ENCODE peak calls at places on chromosomes 5 and 9, in ten cellular contexts. Y, G, O, U, L, K, C, W, X and B are unnamed samples.

GRCh38 chr9:105187781-105188180 is 56.7 kb upstream of the SLC44A1 start:
- DNase-seq in Y (no peak), G (no peak), O (no peak), U (peak), L (no peak), K (peak), C (peak), W (peak), X (no peak), B (no peak)

GRCh38 chr5:119036101-119036762 is 34.7 kb upstream of the DMXL1 start:
- DNase-seq in Y (no peak), G (no peak), O (no peak), U (peak), L (no peak), K (peak), C (peak), W (peak), X (no peak), B (peak)

GRCh38 chr9:18699749-18700148 is 225.8 kb downstream of the ADAMTSL1 start:
- DNase-seq in Y (no peak), G (no peak), O (no peak), U (no peak), L (no peak), K (no peak), C (no peak), W (no peak), X (no peak), B (no peak)

GRCh38 chr9:32867601-32868204 is 84.4 kb downstream of the TMEM215 start:
- DNase-seq in Y (no peak), G (no peak), O (no peak), U (no peak), L (no peak), K (no peak), C (no peak), W (no peak), X (no peak), B (no peak)

GRCh38 chr9:122348288-122348777 is 22.5 kb upstream of the PTGS1 start:
- DNase-seq in Y (no peak), G (no peak), O (no peak), U (no peak), L (no peak), K (no peak), C (no peak), W (no peak), X (no peak), B (no peak)

GRCh38 chr9:137224850-137225694 is at the start of gene CYSRT1:
- DNase-seq in Y (no peak), G (no peak), O (no peak), U (no peak), L (no peak), K (no peak), C (no peak), W (peak), X (no peak), B (no peak)

GRCh38 chr9:117679425-117679824 is 24.8 kb upstream of the TLR4 start:
- DNase-seq in Y (no peak), G (no peak), O (no peak), U (no peak), L (no peak), K (no peak), C (no peak), W (no peak), X (no peak), B (no peak)

GRCh38 chr9:126618590-126619335 is 5.0 kb downstream of the LMX1B start:
- DNase-seq in Y (no peak), G (no peak), O (no peak), U (no peak), L (no peak), K (no peak), C (no peak), W (no peak), X (no peak), B (no peak)

GRCh38 chr9:82020341-82020740 is 31.8 kb downstream of the SPATA31D1 start:
- DNase-seq in Y (no peak), G (no peak), O (no peak), U (no peak), L (no peak), K (peak), C (no peak), W (no peak), X (no peak), B (no peak)

GRCh38 chr5:176151286-176151685 is 86.9 kb upstream of the SIMC1 start:
- DNase-seq in Y (no peak), G (no peak), O (no peak), U (no peak), L (no peak), K (peak), C (peak), W (peak), X (no peak), B (no peak)

GRCh38 chr5:77957-78804 is 13.8 kb upstream of the PLEKHG4B start:
- DNase-seq in Y (no peak), G (peak), O (no peak), U (peak), L (no peak), K (peak), C (peak), W (peak), X (peak), B (peak)

GRCh38 chr5:63916786-63917185 is 45.5 kb downstream of the HTR1A start:
- DNase-seq in Y (no peak), G (no peak), O (no peak), U (peak), L (no peak), K (peak), C (peak), W (peak), X (no peak), B (no peak)

GRCh38 chr5:113177225-113177624 is 200.6 kb downstream of the DCP2 start:
- DNase-seq in Y (no peak), G (no peak), O (no peak), U (no peak), L (no peak), K (no peak), C (no peak), W (no peak), X (no peak), B (no peak)

GRCh38 chr5:72433520-72433919 is 73.7 kb downstream of the ZNF366 start:
- DNase-seq in Y (no peak), G (no peak), O (no peak), U (no peak), L (no peak), K (peak), C (no peak), W (no peak), X (no peak), B (no peak)

GRCh38 chr5:34767127-34767526 is 71.8 kb upstream of the TTC23L start:
- DNase-seq in Y (no peak), G (no peak), O (no peak), U (no peak), L (no peak), K (no peak), C (no peak), W (no peak), X (no peak), B (no peak)

GRCh38 chr5:119524461-119524860 is 72.2 kb downstream of the HSD17B4 start:
- DNase-seq in Y (no peak), G (no peak), O (no peak), U (no peak), L (no peak), K (no peak), C (no peak), W (no peak), X (no peak), B (no peak)

GRCh38 chr9:113390192-113390960 is 10.7 kb downstream of the ALAD start:
- DNase-seq in Y (no peak), G (no peak), O (no peak), U (no peak), L (no peak), K (no peak), C (no peak), W (no peak), X (no peak), B (no peak)

GRCh38 chr5:176534640-176535039 is 2.6 kb downstream of the RNF44 start:
- DNase-seq in Y (peak), G (no peak), O (no peak), U (no peak), L (no peak), K (no peak), C (no peak), W (no peak), X (no peak), B (no peak)

GRCh38 chr9:95877984-95878383 is 2.5 kb downstream of the ERCC6L2 start:
- DNase-seq in Y (no peak), G (no peak), O (no peak), U (peak), L (no peak), K (no peak), C (no peak), W (no peak), X (no peak), B (no peak)

GRCh38 chr5:74016373-74016772 is 390.4 kb downstream of the ARHGEF28 start:
- DNase-seq in Y (no peak), G (no peak), O (no peak), U (no peak), L (no peak), K (no peak), C (no peak), W (peak), X (no peak), B (no peak)

GRCh38 chr9:95268681-95269080 is 48.8 kb downstream of the FANCC start:
- DNase-seq in Y (no peak), G (peak), O (no peak), U (peak), L (no peak), K (peak), C (peak), W (peak), X (no peak), B (peak)

GRCh38 chr5:148469446-148470062 is 85.8 kb downstream of the FBXO38 start:
- DNase-seq in Y (no peak), G (no peak), O (no peak), U (peak), L (no peak), K (peak), C (peak), W (peak), X (peak), B (peak)

GRCh38 chr9:3262831-3263544 is 262.8 kb downstream of the RFX3 start:
- DNase-seq in Y (no peak), G (no peak), O (no peak), U (no peak), L (no peak), K (no peak), C (no peak), W (no peak), X (no peak), B (no peak)

GRCh38 chr9:94554439-94555331 is at the start of gene PCAT7:
- DNase-seq in Y (peak), G (peak), O (no peak), U (peak), L (no peak), K (no peak), C (peak), W (peak), X (peak), B (peak)

GRCh38 chr5:159149085-159149484 is 49.4 kb upstream of the EBF1 start:
- DNase-seq in Y (no peak), G (no peak), O (no peak), U (no peak), L (no peak), K (no peak), C (no peak), W (no peak), X (no peak), B (no peak)

GRCh38 chr9:110255417-110256141 is 728 bp downstream of the TXN start:
- DNase-seq in Y (peak), G (no peak), O (peak), U (peak), L (peak), K (peak), C (peak), W (peak), X (peak), B (no peak)

GRCh38 chr9:33795819-33796218 is 458 bp downstream of the PRSS3 start:
- DNase-seq in Y (peak), G (no peak), O (no peak), U (no peak), L (no peak), K (no peak), C (no peak), W (no peak), X (no peak), B (no peak)

GRCh38 chr5:80977764-80978163 is 17.6 kb downstream of the RASGRF2 start:
- DNase-seq in Y (no peak), G (no peak), O (no peak), U (no peak), L (no peak), K (no peak), C (no peak), W (peak), X (no peak), B (no peak)

GRCh38 chr5:73103885-73104284 is 16.5 kb upstream of the TMEM171 start:
- DNase-seq in Y (no peak), G (no peak), O (no peak), U (no peak), L (no peak), K (no peak), C (no peak), W (peak), X (no peak), B (no peak)

GRCh38 chr9:125255781-125256391 is 5.7 kb upstream of the GAPVD1 start:
- DNase-seq in Y (no peak), G (peak), O (no peak), U (no peak), L (no peak), K (no peak), C (no peak), W (peak), X (no peak), B (no peak)

GRCh38 chr9:116686693-116687073 is 422 bp upstream of the TRIM32 start:
- DNase-seq in Y (no peak), G (no peak), O (no peak), U (no peak), L (no peak), K (peak), C (no peak), W (peak), X (no peak), B (no peak)

GRCh38 chr9:113738898-113739604 is 137.1 kb upstream of the ZNF618 start:
- DNase-seq in Y (no peak), G (no peak), O (peak), U (no peak), L (no peak), K (no peak), C (no peak), W (peak), X (no peak), B (no peak)

GRCh38 chr5:145978672-145979071 is 42.3 kb downstream of the SH3RF2 start:
- DNase-seq in Y (peak), G (no peak), O (no peak), U (no peak), L (no peak), K (no peak), C (no peak), W (no peak), X (no peak), B (no peak)

GRCh38 chr5:10689391-10690081 is 71.5 kb downstream of the DAP start:
- DNase-seq in Y (no peak), G (peak), O (no peak), U (peak), L (no peak), K (peak), C (peak), W (peak), X (no peak), B (no peak)

GRCh38 chr9:86903461-86904010 is 43.8 kb downstream of the GAS1 start:
- DNase-seq in Y (no peak), G (no peak), O (no peak), U (no peak), L (no peak), K (no peak), C (no peak), W (no peak), X (no peak), B (no peak)